ENCODE peak calls at places on chromosomes 1 and 21, in six cellular contexts. One of them, this sample, is unnamed.

GRCh38 chr1:30672661-30673060 is 50.7 kb downstream of the MATN1 start:
- DNase-seq in GM12865: no peak
- DNase-seq in fibroblast of pulmonary artery: no peak
- DNase-seq in kidney: no peak
- DNase-seq in IMR-90: no peak
- DNase-seq in AG10803: peak
- DNase-seq in this sample: no peak

GRCh38 chr1:226497276-226497833 is 51.2 kb upstream of the STUM start:
- DNase-seq in GM12865: no peak
- DNase-seq in fibroblast of pulmonary artery: no peak
- DNase-seq in kidney: no peak
- DNase-seq in IMR-90: no peak
- DNase-seq in AG10803: no peak
- DNase-seq in this sample: no peak

GRCh38 chr21:35855463-35855862 is 204.9 kb downstream of the SETD4 start:
- DNase-seq in GM12865: no peak
- DNase-seq in fibroblast of pulmonary artery: no peak
- DNase-seq in kidney: no peak
- DNase-seq in IMR-90: peak
- DNase-seq in AG10803: no peak
- DNase-seq in this sample: no peak

GRCh38 chr1:209150114-209150513 is 433.4 kb upstream of the CAMK1G start:
- DNase-seq in GM12865: peak
- DNase-seq in fibroblast of pulmonary artery: peak
- DNase-seq in kidney: no peak
- DNase-seq in IMR-90: peak
- DNase-seq in AG10803: peak
- DNase-seq in this sample: peak

GRCh38 chr21:32803651-32804050 is 32.1 kb upstream of the PAXBP1 start:
- DNase-seq in GM12865: no peak
- DNase-seq in fibroblast of pulmonary artery: peak
- DNase-seq in kidney: no peak
- DNase-seq in IMR-90: peak
- DNase-seq in AG10803: peak
- DNase-seq in this sample: no peak

GRCh38 chr1:201790261-201790660 is 38.7 kb upstream of the IPO9 start:
- DNase-seq in GM12865: no peak
- DNase-seq in fibroblast of pulmonary artery: peak
- DNase-seq in kidney: no peak
- DNase-seq in IMR-90: peak
- DNase-seq in AG10803: peak
- DNase-seq in this sample: peak

GRCh38 chr1:224635356-224635755 is 19.2 kb downstream of the CNIH3 start:
- DNase-seq in GM12865: no peak
- DNase-seq in fibroblast of pulmonary artery: peak
- DNase-seq in kidney: no peak
- DNase-seq in IMR-90: peak
- DNase-seq in AG10803: peak
- DNase-seq in this sample: peak

GRCh38 chr1:169031566-169032224 is 74.8 kb upstream of the ATP1B1 start:
- DNase-seq in GM12865: no peak
- DNase-seq in fibroblast of pulmonary artery: no peak
- DNase-seq in kidney: no peak
- DNase-seq in IMR-90: no peak
- DNase-seq in AG10803: no peak
- DNase-seq in this sample: no peak

GRCh38 chr1:12549460-12550349 is 68.3 kb downstream of the DHRS3 start:
- DNase-seq in GM12865: no peak
- DNase-seq in fibroblast of pulmonary artery: peak
- DNase-seq in kidney: peak
- DNase-seq in IMR-90: peak
- DNase-seq in AG10803: peak
- DNase-seq in this sample: peak

GRCh38 chr1:61051455-61052392 is 30.6 kb upstream of the NFIA start:
- DNase-seq in GM12865: no peak
- DNase-seq in fibroblast of pulmonary artery: peak
- DNase-seq in kidney: no peak
- DNase-seq in IMR-90: no peak
- DNase-seq in AG10803: no peak
- DNase-seq in this sample: no peak

GRCh38 chr1:202811296-202812175 is 782 bp downstream of the PCAT6 start:
- DNase-seq in GM12865: no peak
- DNase-seq in fibroblast of pulmonary artery: no peak
- DNase-seq in kidney: no peak
- DNase-seq in IMR-90: peak
- DNase-seq in AG10803: no peak
- DNase-seq in this sample: no peak

GRCh38 chr1:3198371-3199287 is 129.6 kb downstream of the PRDM16 start:
- DNase-seq in GM12865: no peak
- DNase-seq in fibroblast of pulmonary artery: no peak
- DNase-seq in kidney: no peak
- DNase-seq in IMR-90: no peak
- DNase-seq in AG10803: no peak
- DNase-seq in this sample: no peak

GRCh38 chr1:245585252-245585959 is 430.6 kb downstream of the KIF26B start:
- DNase-seq in GM12865: no peak
- DNase-seq in fibroblast of pulmonary artery: peak
- DNase-seq in kidney: no peak
- DNase-seq in IMR-90: peak
- DNase-seq in AG10803: peak
- DNase-seq in this sample: peak

GRCh38 chr1:8421721-8422120 is 103.8 kb downstream of the SLC45A1 start:
- DNase-seq in GM12865: no peak
- DNase-seq in fibroblast of pulmonary artery: no peak
- DNase-seq in kidney: no peak
- DNase-seq in IMR-90: peak
- DNase-seq in AG10803: no peak
- DNase-seq in this sample: no peak

GRCh38 chr1:9846611-9847171 is 22.9 kb upstream of the CLSTN1 start:
- DNase-seq in GM12865: no peak
- DNase-seq in fibroblast of pulmonary artery: no peak
- DNase-seq in kidney: peak
- DNase-seq in IMR-90: no peak
- DNase-seq in AG10803: no peak
- DNase-seq in this sample: no peak

GRCh38 chr21:42299324-42300044 is 15.7 kb downstream of the TFF3 start:
- DNase-seq in GM12865: no peak
- DNase-seq in fibroblast of pulmonary artery: peak
- DNase-seq in kidney: peak
- DNase-seq in IMR-90: no peak
- DNase-seq in AG10803: no peak
- DNase-seq in this sample: peak

DNA sequence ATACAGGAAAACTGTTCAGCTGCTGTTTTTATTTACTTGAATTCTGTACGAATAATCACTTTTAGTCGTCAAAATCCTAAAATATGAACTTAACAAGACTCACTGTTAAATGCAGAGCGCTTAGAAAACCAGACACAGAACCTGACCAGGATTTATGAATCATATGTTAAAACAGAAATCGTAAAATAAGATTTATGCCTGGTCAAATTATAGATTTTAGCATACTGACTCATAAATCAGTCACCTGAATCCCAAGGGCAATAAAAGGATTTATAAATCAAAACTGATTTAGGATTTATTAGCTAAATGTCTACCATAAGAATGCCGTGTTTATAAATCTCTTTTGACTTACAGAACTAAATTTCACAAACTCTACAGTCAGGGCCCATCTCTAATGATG is 28.9 kb downstream of the CYYR1 start:
- DNase-seq in GM12865: no peak
- DNase-seq in fibroblast of pulmonary artery: no peak
- DNase-seq in kidney: no peak
- DNase-seq in IMR-90: no peak
- DNase-seq in AG10803: no peak
- DNase-seq in this sample: no peak
- H3K4me3 ChIP-seq in GM12865: no peak
- H3K4me3 ChIP-seq in fibroblast of pulmonary artery: no peak
- H3K4me3 ChIP-seq in kidney: no peak
- H3K4me3 ChIP-seq in IMR-90: no peak
- H3K4me3 ChIP-seq in AG10803: no peak
- H3K4me3 ChIP-seq in this sample: no peak

GRCh38 chr1:230194525-230194924 is 127.5 kb downstream of the GALNT2 start:
- DNase-seq in GM12865: no peak
- DNase-seq in fibroblast of pulmonary artery: no peak
- DNase-seq in kidney: no peak
- DNase-seq in IMR-90: no peak
- DNase-seq in AG10803: no peak
- DNase-seq in this sample: no peak

GRCh38 chr1:230188826-230189225 is 121.8 kb downstream of the GALNT2 start:
- DNase-seq in GM12865: no peak
- DNase-seq in fibroblast of pulmonary artery: no peak
- DNase-seq in kidney: no peak
- DNase-seq in IMR-90: no peak
- DNase-seq in AG10803: no peak
- DNase-seq in this sample: no peak

GRCh38 chr1:230191839-230192238 is 124.8 kb downstream of the GALNT2 start:
- DNase-seq in GM12865: no peak
- DNase-seq in fibroblast of pulmonary artery: no peak
- DNase-seq in kidney: no peak
- DNase-seq in IMR-90: no peak
- DNase-seq in AG10803: no peak
- DNase-seq in this sample: no peak

GRCh38 chr1:230189276-230190183 is 122.5 kb downstream of the GALNT2 start:
- DNase-seq in GM12865: no peak
- DNase-seq in fibroblast of pulmonary artery: no peak
- DNase-seq in kidney: no peak
- DNase-seq in IMR-90: no peak
- DNase-seq in AG10803: no peak
- DNase-seq in this sample: no peak

DNA sequence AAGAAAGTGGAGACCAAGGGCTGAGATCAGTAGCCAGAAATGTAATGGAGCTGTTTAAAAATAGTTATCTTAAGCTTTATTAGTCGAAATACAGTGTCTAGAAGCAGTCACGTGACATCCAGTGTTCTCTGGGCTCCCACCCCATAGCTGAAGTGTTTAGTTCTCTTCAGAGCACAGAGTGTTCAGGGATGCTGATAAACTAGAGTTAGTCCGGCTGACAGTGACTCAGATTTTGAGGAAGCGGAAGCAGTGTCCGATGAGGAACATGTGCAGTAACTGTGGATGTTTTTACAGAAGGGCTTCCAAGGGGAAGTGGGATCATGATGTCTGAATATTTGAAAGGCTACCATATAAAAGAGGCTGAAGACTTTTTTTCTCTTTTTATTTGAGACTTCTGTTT is 124.0 kb downstream of the GALNT2 start:
- DNase-seq in GM12865: no peak
- DNase-seq in fibroblast of pulmonary artery: peak
- DNase-seq in kidney: no peak
- DNase-seq in IMR-90: peak
- DNase-seq in AG10803: peak
- DNase-seq in this sample: no peak
- H3K4me3 ChIP-seq in GM12865: no peak
- H3K4me3 ChIP-seq in fibroblast of pulmonary artery: no peak
- H3K4me3 ChIP-seq in kidney: no peak
- H3K4me3 ChIP-seq in IMR-90: no peak
- H3K4me3 ChIP-seq in AG10803: no peak
- H3K4me3 ChIP-seq in this sample: no peak

GRCh38 chr1:78068681-78069283 is 23.0 kb downstream of the GIPC2 start:
- DNase-seq in GM12865: no peak
- DNase-seq in fibroblast of pulmonary artery: no peak
- DNase-seq in kidney: no peak
- DNase-seq in IMR-90: no peak
- DNase-seq in AG10803: no peak
- DNase-seq in this sample: no peak
- H3K4me3 ChIP-seq in GM12865: no peak
- H3K4me3 ChIP-seq in fibroblast of pulmonary artery: no peak
- H3K4me3 ChIP-seq in kidney: no peak
- H3K4me3 ChIP-seq in IMR-90: no peak
- H3K4me3 ChIP-seq in AG10803: no peak
- H3K4me3 ChIP-seq in this sample: no peak

GRCh38 chr21:34202553-34203332 is 129.4 kb downstream of the MRPS6 start:
- DNase-seq in GM12865: no peak
- DNase-seq in fibroblast of pulmonary artery: peak
- DNase-seq in kidney: peak
- DNase-seq in IMR-90: no peak
- DNase-seq in AG10803: no peak
- DNase-seq in this sample: no peak
- H3K4me3 ChIP-seq in GM12865: no peak
- H3K4me3 ChIP-seq in fibroblast of pulmonary artery: peak
- H3K4me3 ChIP-seq in kidney: peak
- H3K4me3 ChIP-seq in IMR-90: no peak
- H3K4me3 ChIP-seq in AG10803: no peak
- H3K4me3 ChIP-seq in this sample: no peak